ENCODE peak calls at places on chromosomes 6 and 20, in nine cellular contexts. P, H, E, O, D, B, L, U and A are unnamed samples.

GRCh38 chr6:116385911-116386310 is 15.2 kb downstream of the DSE start:
- DNase-seq in P (no peak), H (no peak), E (no peak), O (no peak), D (no peak), B (no peak), L (no peak), U (no peak), A (no peak)

GRCh38 chr6:123551939-123552707 is 84.6 kb downstream of the TRDN start:
- DNase-seq in P (no peak), H (no peak), E (no peak), O (no peak), D (no peak), B (no peak), L (no peak), U (no peak), A (no peak)

GRCh38 chr6:155103816-155104366 is 108.8 kb downstream of the TIAM2 start:
- DNase-seq in P (no peak), H (no peak), E (no peak), O (no peak), D (no peak), B (no peak), L (no peak), U (peak; percentile 32), A (no peak)

GRCh38 chr6:167235421-167236238 is 55.5 kb upstream of the UNC93A start:
- DNase-seq in P (no peak), H (no peak), E (no peak), O (no peak), D (no peak), B (no peak), L (no peak), U (no peak), A (no peak)

GRCh38 chr20:24166127-24166389 is 177.5 kb upstream of the GGTLC1 start:
- DNase-seq in P (no peak), H (no peak), E (no peak), O (no peak), D (no peak), B (no peak), L (no peak), U (no peak), A (no peak)

GRCh38 chr20:37941332-37941731 is 38.4 kb downstream of the VSTM2L start:
- DNase-seq in P (no peak), H (no peak), E (peak; percentile 18), O (no peak), D (peak; percentile 58), B (no peak), L (no peak), U (no peak), A (no peak)

GRCh38 chr20:63164681-63165537 is 51.0 kb downstream of the YTHDF1 start:
- DNase-seq in P (no peak), H (no peak), E (no peak), O (no peak), D (no peak), B (no peak), L (no peak), U (no peak), A (no peak)

GRCh38 chr6:123926000-123926399 is 122.3 kb downstream of the NKAIN2 start:
- DNase-seq in P (no peak), H (no peak), E (no peak), O (peak; percentile 17), D (no peak), B (no peak), L (no peak), U (no peak), A (no peak)

DNA sequence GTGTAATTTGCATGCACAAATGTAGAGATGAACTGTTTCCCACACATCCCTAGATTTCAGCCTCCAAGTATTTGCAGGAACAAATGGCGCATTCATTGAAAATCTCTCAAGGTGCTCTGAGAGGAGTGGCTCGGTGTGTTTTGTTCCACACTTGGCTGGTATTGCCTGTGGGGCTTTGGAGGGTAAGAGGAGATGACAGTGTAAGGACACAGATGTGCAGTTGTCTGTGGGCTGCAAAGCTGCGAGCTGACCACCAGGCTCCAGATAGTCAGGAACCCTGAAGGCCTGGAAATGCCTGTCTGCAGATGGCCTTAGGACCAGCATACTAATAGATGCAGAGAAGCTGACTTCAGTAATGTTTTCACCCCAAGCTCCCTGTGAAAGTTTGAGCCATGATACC is 57.7 kb upstream of the PBOV1 start:
- DNase-seq in P (no peak), H (no peak), E (no peak), O (no peak), D (no peak), B (no peak), L (no peak), U (no peak), A (no peak)
- TF ChIP-seq CTCF in P (no peak), H (no peak), E (no peak), O (no peak), D (no peak), B (no peak), L (no peak), U (no peak), A (no peak)

GRCh38 chr6:150146436-150146835 is 3.6 kb downstream of the PPP1R14C start:
- DNase-seq in P (no peak), H (no peak), E (no peak), O (no peak), D (no peak), B (no peak), L (no peak), U (no peak), A (no peak)

GRCh38 chr6:150143521-150144293 is 863 bp downstream of the PPP1R14C start:
- DNase-seq in P (no peak), H (no peak), E (peak; percentile 44), O (no peak), D (no peak), B (no peak), L (peak; percentile 31), U (no peak), A (no peak)

GRCh38 chr6:150145830-150146229 is 3.0 kb downstream of the PPP1R14C start:
- DNase-seq in P (no peak), H (no peak), E (no peak), O (peak; percentile 67), D (no peak), B (no peak), L (no peak), U (no peak), A (no peak)

GRCh38 chr6:150144294-150144868 is 1.5 kb downstream of the PPP1R14C start:
- DNase-seq in P (no peak), H (no peak), E (no peak), O (no peak), D (no peak), B (no peak), L (no peak), U (no peak), A (no peak)

DNA sequence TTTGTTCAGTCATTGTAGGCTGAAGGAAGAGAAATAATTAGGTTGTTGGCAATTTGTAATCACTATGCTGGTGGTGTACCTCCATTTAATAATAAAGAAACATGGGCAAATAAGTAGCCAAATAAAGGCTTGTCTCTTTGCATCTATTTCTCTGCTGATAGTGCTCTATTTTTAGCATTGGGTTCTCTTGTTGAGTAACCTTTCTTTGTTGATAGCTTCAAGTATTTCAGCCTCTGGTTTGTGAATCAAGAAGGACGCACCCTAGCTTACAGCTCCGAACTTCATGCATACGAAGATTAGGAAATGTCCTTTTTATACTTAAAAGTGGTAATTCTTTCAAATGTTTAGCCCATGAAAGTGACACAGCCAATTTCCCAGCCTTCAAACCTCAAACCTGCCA is 2.6 kb downstream of the PPP1R14C start:
- DNase-seq in P (no peak), H (no peak), E (peak; percentile 69), O (no peak), D (no peak), B (no peak), L (no peak), U (no peak), A (no peak)
- TF ChIP-seq CTCF in P (no peak), H (no peak), E (no peak), O (no peak), D (no peak), B (no peak), L (no peak), U (no peak), A (no peak)

GRCh38 chr6:74578339-74578738 is 627.5 kb downstream of the COL12A1 start:
- DNase-seq in P (no peak), H (no peak), E (no peak), O (no peak), D (no peak), B (no peak), L (no peak), U (no peak), A (no peak)

GRCh38 chr6:74570044-74570443 is 635.8 kb downstream of the COL12A1 start:
- DNase-seq in P (no peak), H (no peak), E (no peak), O (no peak), D (no peak), B (no peak), L (no peak), U (no peak), A (no peak)

GRCh38 chr6:74573613-74574012 is 632.2 kb downstream of the COL12A1 start:
- DNase-seq in P (no peak), H (no peak), E (no peak), O (no peak), D (no peak), B (no peak), L (no peak), U (no peak), A (no peak)

GRCh38 chr6:74577619-74578018 is 628.2 kb downstream of the COL12A1 start:
- DNase-seq in P (no peak), H (no peak), E (no peak), O (no peak), D (no peak), B (no peak), L (no peak), U (peak; percentile 38), A (no peak)

DNA sequence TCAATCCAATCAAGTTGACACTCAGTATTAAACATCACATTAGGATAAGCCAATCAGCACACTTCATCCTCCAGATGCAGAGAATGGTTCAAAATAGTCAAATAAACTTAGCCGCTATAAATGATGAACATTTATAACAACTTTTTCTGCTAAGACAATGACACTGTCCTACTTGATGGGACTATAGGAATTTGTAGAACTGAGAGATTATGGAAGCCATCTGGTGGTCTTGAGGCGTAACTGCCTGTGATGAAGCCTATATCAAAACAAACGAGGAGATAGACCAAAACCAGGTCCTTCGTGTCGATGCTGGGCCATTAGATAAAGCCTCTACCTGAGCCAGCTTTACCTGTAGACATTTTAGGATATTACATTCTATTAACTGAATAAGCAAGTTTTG is 631.1 kb downstream of the COL12A1 start:
- DNase-seq in P (no peak), H (no peak), E (peak; percentile 25), O (no peak), D (peak; percentile 13), B (no peak), L (no peak), U (peak; percentile 25), A (no peak)
- TF ChIP-seq CTCF in P (no peak), H (no peak), E (peak; percentile 74), O (peak; percentile 16), D (peak; percentile 69), B (peak; percentile 25), L (peak; percentile 67), U (peak; percentile 31), A (peak; percentile 48)

DNA sequence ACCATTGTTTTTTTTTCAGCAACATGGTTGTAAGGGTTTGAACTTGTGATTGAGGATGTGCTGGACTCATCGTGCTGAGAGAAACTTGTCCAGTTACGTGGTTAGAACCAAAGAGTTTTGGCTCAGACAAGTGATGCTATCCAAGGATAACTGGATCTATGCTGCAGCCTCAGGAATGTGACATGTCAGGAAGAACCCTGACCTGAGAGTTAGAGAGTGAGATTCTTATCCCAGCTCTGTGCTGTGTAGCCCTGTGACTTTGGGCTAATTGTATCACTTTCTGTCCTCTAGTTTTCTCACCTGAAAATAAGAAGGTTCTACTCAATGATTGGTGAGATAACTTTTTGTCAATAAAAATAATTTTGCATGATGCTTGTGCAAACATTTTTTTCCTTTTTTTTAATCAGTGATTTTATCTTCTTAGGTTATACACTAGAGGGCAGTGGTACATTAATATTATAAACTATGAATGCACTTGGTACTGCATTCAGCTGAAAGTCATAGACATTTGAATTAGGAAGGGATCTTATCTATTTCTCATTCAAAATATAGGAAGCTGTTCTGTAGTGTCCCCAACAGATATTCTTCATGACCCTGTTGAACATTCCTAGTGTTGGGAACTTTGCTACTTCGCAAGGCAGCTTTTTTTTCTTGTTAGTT is 141.1 kb downstream of the RNF144B start:
- DNase-seq in P (no peak), H (no peak), E (no peak), O (no peak), D (peak; percentile 27), B (no peak), L (no peak), U (no peak), A (no peak)
- TF ChIP-seq CTCF in P (no peak), H (no peak), E (peak; percentile 33), O (peak; percentile 30), D (peak; percentile 60), B (no peak), L (peak; percentile 69), U (no peak), A (peak; percentile 3)